ENCODE peak calls at places on chromosomes 13 and 19, in four cellular contexts. D, I, C and B are unnamed samples.

GRCh38 chr19:29503140-29503758 is 22.5 kb upstream of the VSTM2B start:
- DNase-seq in D (no peak), I (no peak), C (no peak), B (no peak)

GRCh38 chr13:53601181-53601580 is 572.6 kb downstream of the OLFM4 start:
- DNase-seq in D (no peak), I (no peak), C (no peak), B (no peak)

GRCh38 chr19:16199275-16199932 is 1.7 kb downstream of the AP1M1 start:
- DNase-seq in D (no peak), I (no peak), C (no peak), B (no peak)

GRCh38 chr13:67075239-67075638 is 154.9 kb downstream of the PCDH9 start:
- DNase-seq in D (no peak), I (peak), C (peak), B (no peak)

GRCh38 chr19:39557791-39558622 is 18.0 kb upstream of the EID2 start:
- DNase-seq in D (peak), I (peak), C (no peak), B (peak)

GRCh38 chr13:25901460-25902376 is 150.1 kb downstream of the SHISA2 start:
- DNase-seq in D (peak), I (peak), C (no peak), B (peak)

GRCh38 chr13:112616586-112617381 is 28.8 kb upstream of the TUBGCP3 start:
- DNase-seq in D (peak), I (peak), C (no peak), B (peak)

GRCh38 chr13:64274481-64275217 is 2859.0 kb upstream of the PCDH20 start:
- DNase-seq in D (no peak), I (no peak), C (no peak), B (no peak)

GRCh38 chr13:35500071-35500595 is 23.6 kb upstream of the MAB21L1 start:
- DNase-seq in D (no peak), I (no peak), C (no peak), B (no peak)

GRCh38 chr13:76038920-76039716 is 403.0 kb downstream of the LMO7 start:
- DNase-seq in D (no peak), I (no peak), C (no peak), B (no peak)

GRCh38 chr13:84446972-84447700 is 564.9 kb upstream of the SLITRK1 start:
- DNase-seq in D (no peak), I (peak), C (no peak), B (no peak)

GRCh38 chr19:12365094-12365371 is 450 bp downstream of the ZNF442 start:
- DNase-seq in D (no peak), I (no peak), C (no peak), B (no peak)

GRCh38 chr19:41999878-42000208 is 5.8 kb upstream of the ATP1A3 start:
- DNase-seq in D (no peak), I (no peak), C (no peak), B (no peak)

GRCh38 chr13:113122571-113123225 is at the start of gene F10:
- DNase-seq in D (no peak), I (no peak), C (no peak), B (no peak)

GRCh38 chr19:18594096-18594823 is 5.7 kb downstream of the REX1BD start:
- DNase-seq in D (peak), I (peak), C (no peak), B (no peak)

GRCh38 chr19:51688665-51689571 is 4.2 kb upstream of the SPACA6 start:
- DNase-seq in D (peak), I (peak), C (peak), B (no peak)

GRCh38 chr13:100434010-100434763 is 154.4 kb downstream of the GGACT start:
- DNase-seq in D (no peak), I (peak), C (no peak), B (peak)